ENCODE peak calls at places on chromosome 4, in seven cellular contexts. G is cardiac muscle cell; M is SK-N-SH; A is fibroblast of lung; T is HCT116; B is CD8-positive, alpha-beta T cell; N is WERI-Rb-1. E is an unnamed sample.

GRCh38 chr4:51855751-51856150 is 12.8 kb downstream of the DCUN1D4 start:
- DNase-seq in G (no peak), M (no peak), A (no peak), T (no peak), B (no peak), N (no peak), E (no peak)

GRCh38 chr4:79272761-79273160 is 53.1 kb downstream of the NAA11 start:
- DNase-seq in G (no peak), M (no peak), A (no peak), T (no peak), B (no peak), N (no peak), E (no peak)

GRCh38 chr4:48489683-48490011 is 405 bp upstream of the ZAR1 start:
- DNase-seq in G (no peak), M (no peak), A (no peak), T (no peak), B (no peak), N (no peak), E (peak; percentile 73)

GRCh38 chr4:2092653-2093000 is 33.5 kb downstream of the NAT8L start:
- DNase-seq in G (no peak), M (no peak), A (no peak), T (no peak), B (no peak), N (no peak), E (no peak)

GRCh38 chr4:75069493-75070074 is 136.7 kb downstream of the PARM1 start:
- DNase-seq in G (no peak), M (no peak), A (no peak), T (no peak), B (no peak), N (no peak), E (no peak)

GRCh38 chr4:139746430-139746829 is 80.8 kb downstream of the MGST2 start:
- DNase-seq in G (peak; percentile 59), M (no peak), A (no peak), T (no peak), B (no peak), N (peak; percentile 95), E (peak; percentile 54)

GRCh38 chr4:120682981-120683380 is 239.5 kb downstream of the PRDM5 start:
- DNase-seq in G (no peak), M (no peak), A (peak; percentile 49), T (no peak), B (no peak), N (no peak), E (no peak)

GRCh38 chr4:68904786-68905185 is 46.8 kb downstream of the UGT2A3 start:
- DNase-seq in G (no peak), M (no peak), A (no peak), T (no peak), B (no peak), N (no peak), E (peak; percentile 60)

GRCh38 chr4:157185363-157185762 is 35.2 kb upstream of the GRIA2 start:
- DNase-seq in G (no peak), M (peak; percentile 48), A (no peak), T (no peak), B (no peak), N (no peak), E (no peak)

DNA sequence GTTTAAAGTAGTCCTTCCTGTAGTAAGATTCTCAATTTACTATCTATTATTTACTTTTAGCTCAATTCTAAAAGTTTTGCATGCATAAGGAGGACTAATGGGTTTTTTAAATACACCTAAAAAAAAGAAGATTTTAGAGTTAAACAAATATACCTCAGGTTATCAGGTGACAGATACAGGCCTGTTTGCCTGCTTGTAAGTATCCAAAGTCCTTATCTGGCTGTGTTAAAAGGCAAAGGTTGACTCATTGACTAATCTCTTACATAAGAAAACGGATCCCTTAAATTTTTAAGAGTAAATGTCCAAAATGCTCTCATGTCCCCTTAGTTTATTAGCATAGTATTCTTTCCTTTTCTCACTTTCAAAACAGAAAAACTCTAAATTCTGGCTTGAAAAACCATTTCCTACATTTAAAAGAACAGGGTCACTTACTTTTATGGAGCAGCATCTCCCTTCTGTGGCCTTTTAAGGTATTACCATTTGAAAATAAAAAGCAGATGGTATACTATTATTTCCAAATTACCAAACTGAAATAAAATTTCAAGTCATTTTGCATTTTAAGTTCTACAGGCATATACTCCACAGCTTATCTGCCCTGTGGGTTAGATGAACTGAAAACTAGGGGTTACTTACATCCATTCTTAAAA is 4.5 kb downstream of the CBR4 start:
- DNase-seq in G (no peak), M (no peak), A (no peak), T (no peak), B (no peak), N (no peak), E (no peak)
- TF ChIP-seq CTCF in G (peak; percentile 39), M (peak; percentile 71), A (no peak), T (peak; percentile 51), B (peak; percentile 34), N (no peak), E (peak; percentile 80)

DNA sequence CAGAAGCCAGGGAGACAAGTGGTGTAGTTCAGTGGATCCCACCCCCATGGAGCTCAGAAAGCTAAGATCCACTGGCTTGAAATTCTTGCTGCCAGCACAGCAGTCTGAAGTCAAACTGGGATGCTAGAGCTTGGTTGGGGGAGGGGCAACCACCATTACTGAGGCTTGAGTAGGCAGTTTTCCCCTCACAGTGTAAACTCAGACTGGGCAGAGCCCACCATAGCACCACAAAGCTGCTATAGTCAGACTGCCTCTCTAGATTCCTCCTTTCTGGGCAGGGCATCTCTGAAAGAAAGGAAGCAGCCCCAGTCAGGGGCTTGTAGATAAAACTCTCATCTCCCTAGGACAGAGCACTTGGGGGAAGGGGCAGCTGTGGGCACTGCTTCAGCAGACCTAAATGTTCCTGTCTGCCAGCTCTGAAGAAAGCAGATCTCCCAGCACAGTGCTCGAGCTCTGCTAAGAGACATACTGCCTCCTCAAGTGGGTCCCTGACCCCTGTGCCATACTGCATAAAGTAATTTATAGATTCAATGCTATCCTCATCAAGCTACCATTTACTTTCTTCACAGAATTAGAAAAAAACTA is 163.2 kb downstream of the HHIP start:
- DNase-seq in G (no peak), M (no peak), A (no peak), T (no peak), B (no peak), N (no peak), E (peak; percentile 70)
- H3K9me3 ChIP-seq in G (no peaks in the 10 kb centered on the region), M (no peaks in the 10 kb centered on the region), A (no peaks in the 10 kb centered on the region), T (no peaks in the 10 kb centered on the region), B (no peaks in the 10 kb centered on the region), N (peaks cover 12% of the 10 kb centered on the region), E (peaks cover 29% of the 10 kb centered on the region)

DNA sequence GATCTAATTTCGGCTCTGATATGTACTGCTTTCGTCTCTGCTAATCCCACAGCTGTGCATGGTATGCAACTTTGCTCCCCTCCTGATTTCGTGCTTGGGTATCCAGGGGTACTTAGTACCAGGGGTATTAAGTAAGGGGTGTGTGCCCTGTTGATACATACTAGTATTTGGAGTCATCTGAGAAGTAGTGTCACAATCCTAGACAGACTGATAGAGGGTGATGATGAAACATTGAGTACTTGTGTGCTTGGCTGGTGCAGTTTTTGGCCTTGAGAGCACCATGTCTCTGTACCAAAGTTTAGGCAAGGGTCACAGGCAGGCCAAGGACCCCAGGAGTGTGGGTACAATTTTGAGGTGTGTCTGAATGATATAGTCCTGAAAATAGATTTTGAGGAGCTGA is 10.9 kb downstream of the GPAT3 start:
- DNase-seq in G (no peak), M (no peak), A (no peak), T (no peak), B (no peak), N (no peak), E (no peak)
- TF ChIP-seq CTCF in G (no peak), M (no peak), A (no peak), T (no peak), B (no peak), N (no peak), E (no peak)

DNA sequence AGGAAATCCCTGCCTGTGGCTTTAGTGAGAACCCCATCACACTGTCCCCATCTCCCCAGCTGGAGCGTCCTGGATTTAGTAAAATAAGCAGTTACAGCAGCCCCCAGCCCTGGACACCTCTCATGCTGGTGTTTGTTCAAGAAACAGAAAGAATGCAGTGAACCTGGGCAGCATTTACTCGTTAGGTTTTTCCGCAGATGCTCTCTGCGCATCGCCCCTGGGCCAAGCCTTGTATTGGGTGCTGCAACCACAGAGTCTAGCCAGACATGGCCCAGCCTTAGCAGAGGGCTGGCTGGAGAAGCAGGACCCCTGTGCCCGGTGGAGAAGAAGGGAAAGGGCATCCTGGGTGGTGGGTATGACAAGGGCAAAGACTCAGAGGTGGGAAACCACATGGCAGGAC is 136.3 kb upstream of the PSAPL1 start:
- DNase-seq in G (no peak), M (no peak), A (no peak), T (no peak), B (no peak), N (no peak), E (no peak)
- H3K9me3 ChIP-seq in G (no peaks in the 10 kb centered on the region), M (no peaks in the 10 kb centered on the region), A (no peaks in the 10 kb centered on the region), T (peaks cover under 1% of the 10 kb centered on the region), B (no peaks in the 10 kb centered on the region), N (peaks cover 6% of the 10 kb centered on the region), E (no peaks in the 10 kb centered on the region)

E was measured in endodermal cell.